ENCODE peak calls at places on chromosomes 13 and 19, in seven cellular contexts. One of them, this sample, is unnamed. For H3K4me1, the result is how much of the 10 kb centered on the place peaks cover.

GRCh38 chr13:63481334-63481733 is 2065.7 kb upstream of the PCDH20 start:
- DNase-seq in mesendoderm: peak
- DNase-seq in A549: no peak
- DNase-seq in psoas muscle: no peak
- DNase-seq in hepatocyte: no peak
- DNase-seq in endodermal cell: no peak
- DNase-seq in mammary epithelial cell: no peak
- DNase-seq in this sample: no peak

GRCh38 chr19:33412617-33413425 is 39.3 kb downstream of the CEBPG start:
- DNase-seq in mesendoderm: no peak
- DNase-seq in A549: no peak
- DNase-seq in psoas muscle: no peak
- DNase-seq in hepatocyte: no peak
- DNase-seq in endodermal cell: no peak
- DNase-seq in mammary epithelial cell: no peak
- DNase-seq in this sample: peak

GRCh38 chr13:46146898-46147297 is 35.1 kb downstream of the LCP1 start:
- DNase-seq in mesendoderm: peak
- DNase-seq in A549: peak
- DNase-seq in psoas muscle: no peak
- DNase-seq in hepatocyte: peak
- DNase-seq in endodermal cell: peak
- DNase-seq in mammary epithelial cell: peak
- DNase-seq in this sample: no peak

GRCh38 chr13:55577082-55577846 is 1563.5 kb upstream of the PRR20A start:
- DNase-seq in mesendoderm: peak
- DNase-seq in A549: no peak
- DNase-seq in psoas muscle: no peak
- DNase-seq in hepatocyte: no peak
- DNase-seq in endodermal cell: peak
- DNase-seq in mammary epithelial cell: no peak
- DNase-seq in this sample: no peak

GRCh38 chr19:38144667-38145066 is 79.4 kb downstream of the DPF1 start:
- DNase-seq in mesendoderm: no peak
- DNase-seq in A549: no peak
- DNase-seq in psoas muscle: no peak
- DNase-seq in hepatocyte: no peak
- DNase-seq in endodermal cell: no peak
- DNase-seq in mammary epithelial cell: no peak
- DNase-seq in this sample: no peak

GRCh38 chr13:32811297-32811800 is 204.9 kb upstream of the KL start:
- DNase-seq in mesendoderm: no peak
- DNase-seq in A549: no peak
- DNase-seq in psoas muscle: no peak
- DNase-seq in hepatocyte: peak
- DNase-seq in endodermal cell: no peak
- DNase-seq in mammary epithelial cell: no peak
- DNase-seq in this sample: peak

GRCh38 chr13:113207890-113208423 is 512 bp downstream of the PCID2 start:
- DNase-seq in mesendoderm: peak
- DNase-seq in A549: peak
- DNase-seq in psoas muscle: no peak
- DNase-seq in hepatocyte: peak
- DNase-seq in endodermal cell: peak
- DNase-seq in mammary epithelial cell: peak
- DNase-seq in this sample: peak

GRCh38 chr13:111258637-111259036 is 61.8 kb upstream of the TEX29 start:
- DNase-seq in mesendoderm: no peak
- DNase-seq in A549: no peak
- DNase-seq in psoas muscle: no peak
- DNase-seq in hepatocyte: no peak
- DNase-seq in endodermal cell: no peak
- DNase-seq in mammary epithelial cell: no peak
- DNase-seq in this sample: no peak

GRCh38 chr13:49322702-49323101 is 75.0 kb downstream of the CDADC1 start:
- DNase-seq in mesendoderm: no peak
- DNase-seq in A549: no peak
- DNase-seq in psoas muscle: no peak
- DNase-seq in hepatocyte: no peak
- DNase-seq in endodermal cell: no peak
- DNase-seq in mammary epithelial cell: no peak
- DNase-seq in this sample: no peak

GRCh38 chr13:28185256-28185655 is 46.9 kb downstream of the PAN3 start:
- DNase-seq in mesendoderm: no peak
- DNase-seq in A549: no peak
- DNase-seq in psoas muscle: no peak
- DNase-seq in hepatocyte: no peak
- DNase-seq in endodermal cell: no peak
- DNase-seq in mammary epithelial cell: no peak
- DNase-seq in this sample: no peak

GRCh38 chr13:28609936-28610335 is 49.0 kb upstream of the POMP start:
- DNase-seq in mesendoderm: no peak
- DNase-seq in A549: no peak
- DNase-seq in psoas muscle: no peak
- DNase-seq in hepatocyte: no peak
- DNase-seq in endodermal cell: no peak
- DNase-seq in mammary epithelial cell: peak
- DNase-seq in this sample: no peak

GRCh38 chr13:77177646-77178045 is 149.2 kb downstream of the MYCBP2 start:
- DNase-seq in mesendoderm: no peak
- DNase-seq in A549: no peak
- DNase-seq in psoas muscle: no peak
- DNase-seq in hepatocyte: no peak
- DNase-seq in endodermal cell: no peak
- DNase-seq in mammary epithelial cell: peak
- DNase-seq in this sample: no peak

GRCh38 chr13:47413112-47413511 is 516.3 kb upstream of the HTR2A start:
- DNase-seq in mesendoderm: no peak
- DNase-seq in A549: no peak
- DNase-seq in psoas muscle: no peak
- DNase-seq in hepatocyte: no peak
- DNase-seq in endodermal cell: no peak
- DNase-seq in mammary epithelial cell: no peak
- DNase-seq in this sample: no peak

GRCh38 chr13:59880468-59880867 is 283.3 kb downstream of the DIAPH3 start:
- DNase-seq in mesendoderm: no peak
- DNase-seq in A549: no peak
- DNase-seq in psoas muscle: no peak
- DNase-seq in hepatocyte: no peak
- DNase-seq in endodermal cell: no peak
- DNase-seq in mammary epithelial cell: peak
- DNase-seq in this sample: no peak

GRCh38 chr13:102035969-102036368 is 365.9 kb downstream of the FGF14 start:
- DNase-seq in mesendoderm: no peak
- DNase-seq in A549: no peak
- DNase-seq in psoas muscle: no peak
- DNase-seq in hepatocyte: no peak
- DNase-seq in endodermal cell: no peak
- DNase-seq in mammary epithelial cell: no peak
- DNase-seq in this sample: no peak

GRCh38 chr13:52737900-52738299 is 1.7 kb downstream of the CNMD start:
- DNase-seq in mesendoderm: peak
- DNase-seq in A549: no peak
- DNase-seq in psoas muscle: no peak
- DNase-seq in hepatocyte: no peak
- DNase-seq in endodermal cell: no peak
- DNase-seq in mammary epithelial cell: no peak
- DNase-seq in this sample: no peak

GRCh38 chr13:52736891-52737290 is 2.7 kb downstream of the CNMD start:
- DNase-seq in mesendoderm: no peak
- DNase-seq in A549: no peak
- DNase-seq in psoas muscle: no peak
- DNase-seq in hepatocyte: no peak
- DNase-seq in endodermal cell: no peak
- DNase-seq in mammary epithelial cell: no peak
- DNase-seq in this sample: no peak

GRCh38 chr13:52737451-52737850 is 2.2 kb downstream of the CNMD start:
- DNase-seq in mesendoderm: no peak
- DNase-seq in A549: no peak
- DNase-seq in psoas muscle: no peak
- DNase-seq in hepatocyte: no peak
- DNase-seq in endodermal cell: no peak
- DNase-seq in mammary epithelial cell: no peak
- DNase-seq in this sample: no peak

GRCh38 chr13:52738719-52739467 is 727 bp downstream of the CNMD start:
- DNase-seq in mesendoderm: peak
- DNase-seq in A549: no peak
- DNase-seq in psoas muscle: no peak
- DNase-seq in hepatocyte: peak
- DNase-seq in endodermal cell: peak
- DNase-seq in mammary epithelial cell: no peak
- DNase-seq in this sample: no peak

GRCh38 chr13:52739468-52740071 is at the start of gene CNMD:
- DNase-seq in mesendoderm: peak
- DNase-seq in A549: no peak
- DNase-seq in psoas muscle: no peak
- DNase-seq in hepatocyte: no peak
- DNase-seq in endodermal cell: peak
- DNase-seq in mammary epithelial cell: no peak
- DNase-seq in this sample: no peak
- H3K4me3 ChIP-seq in mesendoderm: peak
- H3K4me3 ChIP-seq in A549: no peak
- H3K4me3 ChIP-seq in psoas muscle: peak
- H3K4me3 ChIP-seq in hepatocyte: peak
- H3K4me3 ChIP-seq in endodermal cell: peak
- H3K4me3 ChIP-seq in mammary epithelial cell: no peak
- H3K4me3 ChIP-seq in this sample: no peak

GRCh38 chr19:6271721-6272410 is 7.9 kb downstream of the MLLT1 start:
- DNase-seq in mesendoderm: peak
- DNase-seq in A549: no peak
- DNase-seq in psoas muscle: peak
- DNase-seq in hepatocyte: peak
- DNase-seq in endodermal cell: peak
- DNase-seq in mammary epithelial cell: no peak
- DNase-seq in this sample: no peak

GRCh38 chr19:6271251-6271650 is 8.5 kb downstream of the MLLT1 start:
- DNase-seq in mesendoderm: peak
- DNase-seq in A549: no peak
- DNase-seq in psoas muscle: no peak
- DNase-seq in hepatocyte: no peak
- DNase-seq in endodermal cell: peak
- DNase-seq in mammary epithelial cell: no peak
- DNase-seq in this sample: no peak

GRCh38 chr19:6270076-6270745 is 9.6 kb downstream of the MLLT1 start:
- DNase-seq in mesendoderm: no peak
- DNase-seq in A549: no peak
- DNase-seq in psoas muscle: no peak
- DNase-seq in hepatocyte: no peak
- DNase-seq in endodermal cell: no peak
- DNase-seq in mammary epithelial cell: no peak
- DNase-seq in this sample: no peak

GRCh38 chr19:6269101-6269886 is 10.5 kb downstream of the MLLT1 start:
- DNase-seq in mesendoderm: no peak
- DNase-seq in A549: no peak
- DNase-seq in psoas muscle: no peak
- DNase-seq in hepatocyte: no peak
- DNase-seq in endodermal cell: no peak
- DNase-seq in mammary epithelial cell: no peak
- DNase-seq in this sample: no peak

DNA sequence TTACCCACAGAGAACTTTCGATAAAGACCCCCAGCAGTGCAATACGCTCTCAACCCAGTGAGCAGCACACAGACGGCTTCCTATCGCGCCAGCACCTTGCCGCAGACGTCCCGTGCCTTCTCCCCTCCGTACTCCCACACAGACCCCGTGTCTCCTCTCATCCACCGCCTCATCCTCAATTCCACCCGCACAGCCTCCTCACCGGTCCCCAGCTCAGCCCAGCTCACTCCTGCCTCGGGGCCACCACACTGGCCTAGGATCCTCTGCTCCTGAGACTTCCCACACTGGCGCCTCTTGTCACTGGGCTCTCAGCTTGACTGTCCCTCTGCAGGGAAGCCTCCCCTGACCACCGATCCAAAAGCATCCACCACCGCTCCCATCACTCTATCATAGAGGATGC is 9.0 kb downstream of the MLLT1 start:
- DNase-seq in mesendoderm: no peak
- DNase-seq in A549: no peak
- DNase-seq in psoas muscle: no peak
- DNase-seq in hepatocyte: no peak
- DNase-seq in endodermal cell: no peak
- DNase-seq in mammary epithelial cell: no peak
- DNase-seq in this sample: no peak
- H3K4me1 ChIP-seq in mesendoderm: under half
- H3K4me1 ChIP-seq in A549: under half
- H3K4me1 ChIP-seq in psoas muscle: half or more
- H3K4me1 ChIP-seq in hepatocyte: half or more
- H3K4me1 ChIP-seq in endodermal cell: under half
- H3K4me1 ChIP-seq in mammary epithelial cell: under half
- H3K4me1 ChIP-seq in this sample: under half

GRCh38 chr19:48852292-48852691 is 16.0 kb upstream of the HSD17B14 start:
- DNase-seq in mesendoderm: no peak
- DNase-seq in A549: no peak
- DNase-seq in psoas muscle: no peak
- DNase-seq in hepatocyte: no peak
- DNase-seq in endodermal cell: no peak
- DNase-seq in mammary epithelial cell: no peak
- DNase-seq in this sample: no peak
- H3K27ac ChIP-seq in mesendoderm: no peak
- H3K27ac ChIP-seq in A549: no peak
- H3K27ac ChIP-seq in psoas muscle: no peak
- H3K27ac ChIP-seq in hepatocyte: no peak
- H3K27ac ChIP-seq in endodermal cell: no peak
- H3K27ac ChIP-seq in mammary epithelial cell: no peak
- H3K27ac ChIP-seq in this sample: no peak

GRCh38 chr13:108682714-108683113 is 53.3 kb downstream of the MYO16 start:
- DNase-seq in mesendoderm: peak
- DNase-seq in A549: no peak
- DNase-seq in psoas muscle: no peak
- DNase-seq in hepatocyte: no peak
- DNase-seq in endodermal cell: no peak
- DNase-seq in mammary epithelial cell: no peak
- DNase-seq in this sample: no peak

GRCh38 chr13:108690726-108691125 is 61.3 kb downstream of the MYO16 start:
- DNase-seq in mesendoderm: no peak
- DNase-seq in A549: no peak
- DNase-seq in psoas muscle: no peak
- DNase-seq in hepatocyte: no peak
- DNase-seq in endodermal cell: no peak
- DNase-seq in mammary epithelial cell: no peak
- DNase-seq in this sample: no peak

GRCh38 chr13:108681986-108682562 is 52.7 kb downstream of the MYO16 start:
- DNase-seq in mesendoderm: no peak
- DNase-seq in A549: no peak
- DNase-seq in psoas muscle: no peak
- DNase-seq in hepatocyte: no peak
- DNase-seq in endodermal cell: no peak
- DNase-seq in mammary epithelial cell: no peak
- DNase-seq in this sample: no peak

DNA sequence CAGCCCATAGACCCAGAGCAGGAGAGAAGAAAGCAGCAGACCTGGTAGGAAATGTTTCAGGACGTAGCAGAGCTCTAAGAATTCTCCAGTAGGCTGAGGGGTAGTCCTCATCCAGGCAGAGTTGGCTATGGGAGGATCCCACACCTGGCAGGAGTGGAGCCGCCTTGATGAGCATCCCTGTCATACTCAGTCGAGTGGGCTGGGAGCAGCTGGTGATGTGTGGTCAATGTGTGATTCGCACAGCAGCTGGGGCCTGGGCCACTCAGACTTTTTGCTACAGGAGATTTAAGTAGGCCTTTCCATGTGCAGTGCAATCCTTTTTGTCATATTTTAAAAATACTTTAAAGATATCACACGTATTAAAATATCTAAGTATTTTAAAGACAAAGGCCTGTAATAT is 56.6 kb downstream of the MYO16 start:
- DNase-seq in mesendoderm: no peak
- DNase-seq in A549: no peak
- DNase-seq in psoas muscle: no peak
- DNase-seq in hepatocyte: no peak
- DNase-seq in endodermal cell: no peak
- DNase-seq in mammary epithelial cell: no peak
- DNase-seq in this sample: no peak
- H3K4me3 ChIP-seq in mesendoderm: no peak
- H3K4me3 ChIP-seq in A549: no peak
- H3K4me3 ChIP-seq in psoas muscle: no peak
- H3K4me3 ChIP-seq in hepatocyte: no peak
- H3K4me3 ChIP-seq in endodermal cell: no peak
- H3K4me3 ChIP-seq in mammary epithelial cell: no peak
- H3K4me3 ChIP-seq in this sample: no peak

This sample was measured in small intestine.